ENCODE peak calls at places on chromosomes 13 and 19, in eight cellular contexts. A is uterus; U is lower lobe of right lung; R is heart right ventricle; L is kidney epithelial cell; N is adrenal gland; H is pancreas; W is CD4-positive, alpha-beta T cell. X is an unnamed sample.

GRCh38 chr13:39036212-39036611 is 1.7 kb downstream of the PROSER1 start:
- DNase-seq in A (no peak), U (no peak), R (no peak), L (no peak), N (no peak), H (no peak), W (no peak), X (no peak)

GRCh38 chr19:8366961-8367326 is 3.0 kb downstream of the ANGPTL4 start:
- DNase-seq in A (peak), U (no peak), R (no peak), L (no peak), N (no peak), H (no peak), W (no peak), X (no peak)

GRCh38 chr19:40312533-40312932 is 27.4 kb upstream of the AKT2 start:
- DNase-seq in A (no peak), U (no peak), R (no peak), L (no peak), N (no peak), H (no peak), W (no peak), X (no peak)

GRCh38 chr13:22235285-22235949 is 564.5 kb downstream of the FGF9 start:
- DNase-seq in A (no peak), U (no peak), R (no peak), L (no peak), N (peak), H (no peak), W (no peak), X (no peak)

GRCh38 chr13:65093352-65093751 is 2136.8 kb downstream of the PCDH9 start:
- DNase-seq in A (no peak), U (no peak), R (no peak), L (no peak), N (no peak), H (no peak), W (no peak), X (no peak)

GRCh38 chr13:69947577-69947976 is 160.0 kb upstream of the ATXN8OS start:
- DNase-seq in A (no peak), U (no peak), R (no peak), L (peak), N (no peak), H (no peak), W (no peak), X (no peak)

GRCh38 chr19:11261902-11262839 is at the start of gene DOCK6:
- DNase-seq in A (no peak), U (no peak), R (no peak), L (no peak), N (peak), H (peak), W (no peak), X (no peak)

GRCh38 chr13:109646423-109646822 is 140.0 kb downstream of the IRS2 start:
- DNase-seq in A (no peak), U (no peak), R (no peak), L (no peak), N (no peak), H (no peak), W (no peak), X (no peak)

GRCh38 chr19:6459356-6460098 is at the start of gene SLC25A23:
- DNase-seq in A (peak), U (peak), R (peak), L (no peak), N (peak), H (peak), W (peak), X (no peak)

GRCh38 chr13:112955956-112956355 is 13.1 kb upstream of the MCF2L start:
- DNase-seq in A (no peak), U (no peak), R (no peak), L (no peak), N (no peak), H (no peak), W (no peak), X (no peak)

GRCh38 chr13:90184355-90184754 is 1163.1 kb upstream of the MIR17HG start:
- DNase-seq in A (no peak), U (no peak), R (no peak), L (no peak), N (no peak), H (no peak), W (no peak), X (no peak)

GRCh38 chr13:20148501-20149183 is 12.2 kb downstream of the GJA3 start:
- DNase-seq in A (no peak), U (no peak), R (no peak), L (no peak), N (no peak), H (no peak), W (no peak), X (no peak)

GRCh38 chr13:20150561-20150960 is 10.3 kb downstream of the GJA3 start:
- DNase-seq in A (no peak), U (no peak), R (no peak), L (no peak), N (no peak), H (no peak), W (no peak), X (no peak)

GRCh38 chr13:20151016-20151415 is 9.8 kb downstream of the GJA3 start:
- DNase-seq in A (no peak), U (no peak), R (no peak), L (no peak), N (no peak), H (no peak), W (no peak), X (no peak)

GRCh38 chr13:20151612-20152011 is 9.2 kb downstream of the GJA3 start:
- DNase-seq in A (no peak), U (no peak), R (no peak), L (no peak), N (no peak), H (no peak), W (no peak), X (no peak)

DNA sequence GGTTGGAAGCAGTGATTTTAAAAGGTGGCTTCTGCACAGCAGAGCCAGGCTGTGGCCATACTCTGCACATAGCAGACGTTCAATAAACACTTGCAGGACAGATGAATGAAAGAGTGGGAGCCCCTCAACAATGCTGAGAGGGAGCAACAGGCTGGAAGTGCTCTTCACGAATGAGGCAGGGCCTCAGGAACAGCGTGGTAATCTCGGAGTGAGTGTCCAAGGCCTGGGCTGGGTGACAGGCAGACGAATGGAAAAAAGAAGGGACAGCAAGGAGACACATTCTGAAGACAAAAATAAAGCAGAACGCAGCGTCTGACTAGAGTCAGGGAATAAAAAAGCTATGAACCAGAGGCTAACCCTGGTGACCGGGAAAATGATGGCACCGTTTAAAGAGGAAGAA is 11.1 kb downstream of the GJA3 start:
- DNase-seq in A (no peak), U (no peak), R (no peak), L (no peak), N (no peak), H (no peak), W (no peak), X (no peak)
- TF ChIP-seq CTCF in A (no peak), U (no peak), R (no peak), L (no peak), N (no peak), H (no peak), W (no peak), X (no peak)

DNA sequence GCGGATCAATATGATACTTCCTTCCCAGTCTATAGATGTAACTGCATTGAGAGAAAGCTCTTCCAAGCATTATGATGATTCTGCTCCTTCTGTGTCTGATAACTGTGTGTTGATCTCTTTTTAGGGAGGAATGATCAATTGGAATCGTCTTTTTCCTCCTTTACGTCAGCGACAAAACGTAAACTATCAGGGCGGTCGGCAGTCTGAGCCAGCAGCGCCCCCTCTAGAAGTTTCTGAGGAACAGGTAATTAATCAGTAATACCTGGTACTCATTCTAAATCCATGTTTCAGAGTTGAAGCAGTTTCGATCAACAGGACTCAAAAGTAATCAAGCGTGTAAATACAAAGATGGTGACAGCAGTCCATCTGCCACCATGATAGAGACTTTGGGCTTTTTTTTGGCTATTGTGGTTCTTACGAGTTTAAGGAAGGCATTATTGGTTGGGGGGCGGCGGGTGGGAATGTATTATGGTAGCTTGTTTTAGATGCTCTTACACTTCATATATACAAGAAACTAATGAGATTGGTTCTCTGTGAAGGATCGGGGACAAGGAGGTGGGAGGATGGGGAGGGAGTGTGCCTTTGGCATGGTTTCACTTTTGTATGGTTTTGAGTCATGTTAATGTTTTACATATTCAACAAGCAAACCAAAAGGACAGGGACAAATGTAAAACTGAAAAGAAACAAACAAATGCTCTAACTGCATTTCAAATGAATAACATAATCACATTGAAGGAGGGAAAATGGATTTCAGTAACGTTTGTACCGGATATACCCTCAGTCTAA is 60.7 kb upstream of the GPR183 start:
- DNase-seq in A (no peak), U (no peak), R (no peak), L (no peak), N (no peak), H (no peak), W (no peak), X (no peak)
- TF ChIP-seq CTCF in A (no peak), U (no peak), R (no peak), L (no peak), N (no peak), H (no peak), W (no peak), X (no peak)

GRCh38 chr19:42115219-42115618 is 17.0 kb downstream of the POU2F2 start:
- DNase-seq in A (no peak), U (no peak), R (no peak), L (no peak), N (no peak), H (peak), W (no peak), X (no peak)

GRCh38 chr19:42111811-42112210 is 20.4 kb downstream of the POU2F2 start:
- DNase-seq in A (no peak), U (no peak), R (no peak), L (no peak), N (no peak), H (no peak), W (no peak), X (no peak)

GRCh38 chr19:42114412-42114811 is 17.8 kb downstream of the POU2F2 start:
- DNase-seq in A (no peak), U (no peak), R (no peak), L (no peak), N (no peak), H (peak), W (no peak), X (no peak)

GRCh38 chr19:42115705-42116104 is 16.5 kb downstream of the POU2F2 start:
- DNase-seq in A (no peak), U (no peak), R (no peak), L (no peak), N (no peak), H (no peak), W (no peak), X (no peak)

GRCh38 chr19:42113641-42114348 is 18.5 kb downstream of the POU2F2 start:
- DNase-seq in A (no peak), U (no peak), R (no peak), L (peak), N (no peak), H (peak), W (no peak), X (no peak)
- TF ChIP-seq CTCF in A (no peak), U (no peak), R (no peak), L (peak), N (no peak), H (no peak), W (no peak), X (no peak)

GRCh38 chr13:44050450-44051063 is 170.9 kb downstream of the LACC1 start:
- DNase-seq in A (no peak), U (no peak), R (peak), L (no peak), N (peak), H (no peak), W (no peak), X (no peak)
- TF ChIP-seq CTCF in A (peak), U (peak), R (peak), L (peak), N (peak), H (peak), W (peak), X (peak)

GRCh38 chr19:1285737-1286360 is at the start of gene EFNA2:
- DNase-seq in A (no peak), U (no peak), R (no peak), L (no peak), N (no peak), H (no peak), W (no peak), X (no peak)
- TF ChIP-seq CTCF in A (no peak), U (no peak), R (no peak), L (no peak), N (no peak), H (no peak), W (no peak), X (no peak)

GRCh38 chr19:48752511-48753365 is at the start of gene FUT1:
- DNase-seq in A (no peak), U (peak), R (peak), L (no peak), N (peak), H (peak), W (no peak), X (no peak)
- TF ChIP-seq CTCF in A (no peak), U (peak), R (no peak), L (no peak), N (no peak), H (peak), W (no peak), X (no peak)

GRCh38 chr19:4446801-4447200 is 10.8 kb downstream of the UBXN6 start:
- DNase-seq in A (no peak), U (no peak), R (no peak), L (no peak), N (no peak), H (no peak), W (no peak), X (no peak)

GRCh38 chr19:4448147-4448985 is 9.2 kb downstream of the UBXN6 start:
- DNase-seq in A (no peak), U (no peak), R (no peak), L (no peak), N (peak), H (peak), W (no peak), X (no peak)

GRCh38 chr19:4449826-4450075 is 7.8 kb downstream of the UBXN6 start:
- DNase-seq in A (no peak), U (no peak), R (no peak), L (no peak), N (no peak), H (no peak), W (no peak), X (no peak)

GRCh38 chr19:4447327-4448146 is 10.1 kb downstream of the UBXN6 start:
- DNase-seq in A (no peak), U (no peak), R (no peak), L (no peak), N (no peak), H (no peak), W (no peak), X (no peak)

GRCh38 chr19:4449022-4449825 is 8.4 kb downstream of the UBXN6 start:
- DNase-seq in A (no peak), U (no peak), R (peak), L (no peak), N (peak), H (peak), W (no peak), X (no peak)
- TF ChIP-seq CTCF in A (no peak), U (no peak), R (no peak), L (no peak), N (peak), H (no peak), W (no peak), X (no peak)

GRCh38 chr19:48768989-48769713 is 13.8 kb downstream of the FGF21 start:
- DNase-seq in A (no peak), U (no peak), R (no peak), L (no peak), N (no peak), H (no peak), W (no peak), X (no peak)
- TF ChIP-seq CTCF in A (no peak), U (no peak), R (no peak), L (no peak), N (no peak), H (no peak), W (no peak), X (no peak)

DNA sequence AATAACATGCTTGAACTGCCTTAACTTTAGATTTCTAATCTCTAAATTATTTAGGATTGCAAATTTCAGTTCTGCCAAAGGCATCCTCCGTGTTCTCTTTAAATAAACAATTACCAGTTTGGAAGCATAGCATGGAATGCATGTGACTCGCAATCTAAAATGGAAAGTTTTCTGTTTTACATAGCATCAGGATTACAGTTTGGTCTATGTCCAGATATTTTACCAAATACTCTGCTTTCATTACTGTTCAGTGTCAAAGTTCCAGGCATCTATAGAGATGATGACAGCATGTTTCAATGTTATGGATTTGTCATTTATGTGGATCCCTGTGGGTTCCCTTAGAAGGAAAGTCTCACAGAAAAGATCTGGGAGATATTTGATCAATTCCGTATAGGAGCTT is 16.8 kb downstream of the FLT1 start:
- DNase-seq in A (no peak), U (no peak), R (no peak), L (no peak), N (no peak), H (no peak), W (no peak), X (no peak)
- TF ChIP-seq CTCF in A (no peak), U (no peak), R (no peak), L (no peak), N (no peak), H (no peak), W (no peak), X (no peak)

DNA sequence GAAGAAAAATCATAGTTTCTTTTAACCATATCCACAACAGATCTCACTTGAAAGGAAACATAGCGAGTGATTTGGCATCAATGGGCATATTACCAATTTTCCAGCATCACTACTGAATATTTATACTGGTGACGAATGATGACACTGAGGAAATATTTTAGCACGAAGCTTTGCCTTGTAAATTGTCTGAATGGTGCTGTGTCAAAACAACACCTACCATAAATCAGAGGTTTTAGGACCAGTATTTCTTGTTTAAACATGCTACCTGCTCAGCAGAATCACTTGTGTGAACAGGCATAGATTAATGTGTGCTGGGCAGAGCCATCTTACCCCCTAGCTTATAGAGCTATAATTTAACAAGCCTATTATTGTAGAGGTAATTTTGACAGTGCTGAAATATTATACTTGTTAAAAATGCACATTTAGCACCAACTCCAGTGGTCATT is 146.8 kb downstream of the ABCC4 start:
- DNase-seq in A (no peak), U (no peak), R (no peak), L (no peak), N (no peak), H (no peak), W (no peak), X (no peak)
- TF ChIP-seq CTCF in A (no peak), U (no peak), R (no peak), L (no peak), N (no peak), H (no peak), W (no peak), X (no peak)

X was measured in CD14-positive monocyte.